ENCODE peak calls at places on chromosomes 13 and 19, in eight cellular contexts. B is stimulated activated CD4-positive, alpha-beta T cell treated with anti-CD3 and anti-CD28 coated beads, Interleukin-4, amount 100 ng/mL, for 24 hours; Q is activated T-cell treated with anti-CD3 and anti-CD28 coated beads, Interleukin-2, amount 50 U/mL, for 72 hours; E is stimulated activated naive CD4-positive, alpha-beta T cell; H is activated CD4-positive, CD25-positive, alpha-beta regulatory T cell; F is naive thymus-derived CD4-positive, alpha-beta T cell; D is H1; U is left ventricle myocardium inferior. L is an unnamed sample.

GRCh38 chr13:50537029-50537428 is 306.5 kb downstream of the DLEU7 start:
- DNase-seq in B (no peak), F (no peak), E (no peak), U (no peak), Q (no peak), H (no peak), D (no peak), L (no peak)

GRCh38 chr13:45102136-45102802 is 18.0 kb upstream of the GTF2F2 start:
- DNase-seq in E (no peak), Q (no peak), B (no peak), F (no peak), H (no peak), D (no peak), U (no peak), L (no peak)

GRCh38 chr13:59710995-59711701 is 452.6 kb downstream of the DIAPH3 start:
- DNase-seq in U (no peak), Q (no peak), F (no peak), D (no peak), B (no peak), H (no peak), E (no peak), L (no peak)

GRCh38 chr13:31051999-31052398 is 109.7 kb downstream of the HSPH1 start:
- DNase-seq in H (no peak), D (no peak), E (no peak), B (no peak), F (no peak), U (no peak), Q (no peak), L (no peak)

GRCh38 chr13:74770361-74770760 is 636.2 kb upstream of the KLF12 start:
- DNase-seq in B (no peak), H (no peak), Q (no peak), D (no peak), F (no peak), E (no peak), U (no peak), L (no peak)

GRCh38 chr19:17861542-17862402 is 2.1 kb downstream of the RPL18A start:
- DNase-seq in F (no peak), H (no peak), U (no peak), D (no peak), B (no peak), E (no peak), Q (no peak), L (no peak)

GRCh38 chr13:33349314-33349995 is 63.9 kb upstream of the STARD13 start:
- DNase-seq in H (no peak), Q (no peak), U (peak; percentile 28), B (no peak), D (no peak), E (no peak), F (no peak), L (no peak)

GRCh38 chr13:105982219-105982618 is 553.2 kb downstream of the EFNB2 start:
- DNase-seq in Q (no peak), U (no peak), D (no peak), B (no peak), H (no peak), E (no peak), F (no peak), L (no peak)

GRCh38 chr13:89221557-89222158 is 1550.5 kb downstream of the SLITRK5 start:
- DNase-seq in E (no peak), F (no peak), B (no peak), D (no peak), U (no peak), H (no peak), Q (no peak), L (no peak)

GRCh38 chr13:103640617-103641016 is 574.4 kb upstream of the SLC10A2 start:
- DNase-seq in Q (no peak), B (no peak), E (no peak), D (no peak), H (no peak), U (no peak), F (no peak), L (no peak)

GRCh38 chr13:97359181-97360057 is 74.5 kb upstream of the RAP2A start:
- DNase-seq in E (peak; percentile 56), B (peak; percentile 53), H (peak; percentile 1), Q (peak; percentile 38), U (no peak), F (peak; percentile 60), D (no peak), L (no peak)

GRCh38 chr19:50322234-50322633 is 6.9 kb downstream of the KCNC3 start:
- DNase-seq in U (no peak), Q (no peak), D (no peak), E (no peak), F (no peak), H (no peak), B (no peak), L (no peak)

GRCh38 chr13:101626925-101627555 is 174.6 kb downstream of the ITGBL1 start:
- DNase-seq in U (no peak), F (no peak), H (no peak), B (peak; percentile 46), D (no peak), Q (peak; percentile 53), E (peak; percentile 38), L (no peak)

GRCh38 chr19:2270157-2270571 is 11.8 kb downstream of the PEAK3 start:
- DNase-seq in H (no peak), F (peak; percentile 49), B (no peak), Q (no peak), U (peak; percentile 61), D (no peak), E (peak; percentile 40), L (no peak)

GRCh38 chr13:20506676-20507075 is 19.0 kb downstream of the CRYL1 start:
- DNase-seq in Q (no peak), B (no peak), D (no peak), E (no peak), H (no peak), U (no peak), F (no peak), L (no peak)

GRCh38 chr13:22945321-22946226 is 235.2 kb upstream of the SGCG start:
- DNase-seq in D (no peak), E (no peak), B (no peak), Q (no peak), F (no peak), U (no peak), H (no peak), L (no peak)

GRCh38 chr19:12840091-12841079 is 2.1 kb downstream of the MAST1 start:
- DNase-seq in D (peak; percentile 97), B (peak; percentile 36), F (no peak), Q (peak; percentile 74), E (no peak), H (no peak), U (peak; percentile 25), L (no peak)

GRCh38 chr13:95307507-95307906 is 6.3 kb upstream of the ABCC4 start:
- DNase-seq in D (no peak), B (no peak), F (no peak), Q (no peak), E (no peak), H (no peak), U (no peak), L (no peak)

GRCh38 chr19:58217069-58217481 is 11.6 kb upstream of the ZNF544 start:
- DNase-seq in H (no peak), E (no peak), U (no peak), D (no peak), F (no peak), Q (no peak), B (no peak), L (no peak)

GRCh38 chr19:38737921-38738731 is 6.1 kb downstream of the CAPN12 start:
- DNase-seq in U (no peak), B (no peak), D (no peak), H (no peak), E (no peak), Q (no peak), F (no peak), L (no peak)

GRCh38 chr13:97257228-97257755 is 35.2 kb downstream of the MBNL2 start:
- DNase-seq in F (no peak), D (no peak), E (no peak), B (no peak), H (no peak), U (no peak), Q (no peak), L (no peak)

GRCh38 chr19:42152285-42152684 is 20.0 kb upstream of the POU2F2 start:
- DNase-seq in H (no peak), B (no peak), Q (no peak), F (no peak), E (no peak), U (no peak), D (no peak), L (no peak)

GRCh38 chr19:9958451-9958850 is 22.1 kb upstream of the OLFM2 start:
- DNase-seq in B (no peak), Q (no peak), E (no peak), U (no peak), D (no peak), H (no peak), F (no peak), L (no peak)

GRCh38 chr19:5823579-5824281 is 15.8 kb downstream of the FUT6 start:
- DNase-seq in D (no peak), U (no peak), B (no peak), H (no peak), E (no peak), F (no peak), Q (no peak), L (no peak)

GRCh38 chr19:48878219-48879024 is 6.2 kb downstream of the PPP1R15A start:
- DNase-seq in B (peak; percentile 15), F (no peak), Q (peak; percentile 37), E (no peak), H (no peak), U (no peak), D (no peak), L (no peak)

GRCh38 chr13:24511019-24511823 is 1.4 kb downstream of the PARP4 start:
- DNase-seq in B (peak; percentile 73), E (peak; percentile 41), D (no peak), F (peak; percentile 39), Q (peak; percentile 76), H (peak; percentile 10), U (no peak), L (peak; percentile 38)

GRCh38 chr13:52782486-52783448 is 43.1 kb upstream of the CNMD start:
- DNase-seq in E (no peak), H (no peak), U (peak; percentile 20), B (no peak), F (no peak), Q (no peak), D (no peak), L (no peak)

GRCh38 chr13:80164451-80164850 is 176.5 kb downstream of the SPRY2 start:
- DNase-seq in F (no peak), B (no peak), Q (no peak), D (no peak), H (no peak), E (no peak), U (no peak), L (no peak)

GRCh38 chr19:10084803-10085202 is 1.3 kb upstream of the SHFL start:
- DNase-seq in U (no peak), H (no peak), E (no peak), B (no peak), D (no peak), F (no peak), Q (no peak), L (no peak)